ENCODE peak calls at places on chromosomes 4 and X, in four cellular contexts. W, T, F and Z are unnamed samples.
A peak's percentile ranks its signal among the peaks of the same experiment; 100 is the strongest.

GRCh38 chr4:114263233-114263632 is 283.8 kb upstream of the ARSJ start:
- DNase-seq in T (peak; percentile 4), W (no peak), F (no peak), Z (no peak)

GRCh38 chrX:40755291-40756249 is 20.2 kb upstream of the MED14 start:
- DNase-seq in F (no peak), T (no peak), W (no peak), Z (no peak)

GRCh38 chrX:141759238-141759637 is 60.7 kb upstream of the SPANXD start:
- DNase-seq in T (no peak), W (no peak), F (no peak), Z (no peak)

GRCh38 chr4:112855058-112855457 is 194.4 kb upstream of the ANK2 start:
- DNase-seq in F (no peak), W (no peak), T (no peak), Z (no peak)

GRCh38 chr4:76585897-76586360 is 150.9 kb downstream of the SHROOM3 start:
- DNase-seq in W (peak; percentile 92), T (no peak), F (peak; percentile 95), Z (peak; percentile 87)

GRCh38 chrX:110087485-110088356 is 84.8 kb downstream of the TMEM164 start:
- DNase-seq in F (no peak), W (no peak), T (peak; percentile 80), Z (no peak)

GRCh38 chr4:40255722-40256281 is 59.0 kb downstream of the RHOH start:
- DNase-seq in T (peak; percentile 89), W (no peak), F (no peak), Z (no peak)

GRCh38 chr4:128384091-128384520 is 96.5 kb upstream of the PGRMC2 start:
- DNase-seq in T (peak; percentile 69), F (no peak), W (no peak), Z (no peak)

GRCh38 chr4:169716677-169717076 is 41.1 kb downstream of the HPF1 start:
- DNase-seq in T (no peak), F (no peak), W (no peak), Z (no peak)

GRCh38 chrX:148035371-148035770 is 54.2 kb downstream of the FMR1NB start:
- DNase-seq in W (no peak), T (no peak), F (no peak), Z (no peak)

GRCh38 chr4:3290476-3290875 is 2.3 kb upstream of the RGS12 start:
- DNase-seq in F (peak; percentile 48), W (no peak), T (no peak), Z (no peak)

GRCh38 chr4:183876268-183876934 is 28.7 kb upstream of the STOX2 start:
- DNase-seq in T (peak; percentile 23), F (peak; percentile 66), W (peak; percentile 88), Z (no peak)

GRCh38 chr4:66275381-66276060 is 605.2 kb upstream of the EPHA5 start:
- DNase-seq in T (peak; percentile 17), F (no peak), W (no peak), Z (no peak)

GRCh38 chrX:34877451-34877850 is 65.1 kb upstream of the FAM47B start:
- DNase-seq in W (no peak), F (no peak), T (no peak), Z (no peak)

GRCh38 chrX:153342762-153343558 is 9.0 kb downstream of the ZNF275 start:
- DNase-seq in F (no peak), T (no peak), W (no peak), Z (no peak)

GRCh38 chr4:174553828-174554227 is 31.5 kb upstream of the HPGD start:
- DNase-seq in F (no peak), T (peak; percentile 61), W (no peak), Z (no peak)

GRCh38 chrX:76428243-76429130 is 977 bp downstream of the MAGEE1 start:
- DNase-seq in W (peak; percentile 43), F (peak; percentile 33), T (no peak), Z (peak; percentile 95)

GRCh38 chr4:31793907-31794306 is 1073.7 kb downstream of the PCDH7 start:
- DNase-seq in T (no peak), F (no peak), W (no peak), Z (no peak)

GRCh38 chr4:152535236-152535902 is 523 bp downstream of the FBXW7 start:
- DNase-seq in W (peak; percentile 53), T (no peak), F (peak; percentile 63), Z (no peak)

GRCh38 chr4:113998531-113998930 is 19.1 kb upstream of the ARSJ start:
- DNase-seq in T (no peak), W (no peak), F (no peak), Z (no peak)

GRCh38 chr4:129043523-129043922 is 49.8 kb downstream of the SCLT1 start:
- DNase-seq in T (peak; percentile 7), F (no peak), W (no peak), Z (no peak)

GRCh38 chr4:56086561-56086960 is 137.8 kb downstream of the CEP135 start:
- DNase-seq in F (peak; percentile 32), T (no peak), W (no peak), Z (no peak)

GRCh38 chrX:49163555-49164419 is 1.2 kb downstream of the MAGIX start:
- DNase-seq in F (peak; percentile 91), T (no peak), W (peak; percentile 91), Z (no peak)

DNA sequence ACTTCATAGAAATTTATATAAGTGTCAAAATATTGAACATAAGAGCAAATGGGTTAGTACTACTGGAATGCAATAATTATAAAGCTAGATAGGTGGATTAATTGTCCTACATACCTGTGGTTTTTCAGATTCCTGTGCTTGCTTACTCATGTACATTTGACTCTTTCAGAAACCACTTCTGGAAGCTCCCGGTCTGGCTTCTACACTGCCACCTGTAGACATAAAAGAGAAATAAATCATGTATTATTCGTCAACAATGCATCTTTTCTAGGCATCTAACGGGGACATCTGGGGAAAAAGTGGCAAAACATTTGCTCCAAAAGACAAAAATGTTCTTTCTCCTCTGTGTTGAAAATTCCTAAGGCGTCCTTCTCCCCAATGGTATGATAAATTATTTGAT is 648.6 kb upstream of the DIPK2B start:
- DNase-seq in F (no peak), T (peak; percentile 70), W (no peak), Z (no peak)
- TF ChIP-seq CTCF in F (no peak), T (peak; percentile 48), W (peak; percentile 23), Z (peak; percentile 78)

GRCh38 chr4:111798840-111799239 is 346.4 kb upstream of the FAM241A start:
- DNase-seq in T (no peak), F (no peak), W (no peak), Z (no peak)
- TF ChIP-seq CTCF in T (no peak), F (no peak), W (no peak), Z (peak; percentile 64)

GRCh38 chr4:157804169-157804543 is 368.7 kb downstream of the GASK1B start:
- DNase-seq in T (no peak), W (no peak), F (no peak), Z (no peak)

GRCh38 chr4:157806176-157806575 is 366.6 kb downstream of the GASK1B start:
- DNase-seq in T (no peak), F (no peak), W (no peak), Z (no peak)

GRCh38 chr4:157808796-157809408 is 363.9 kb downstream of the GASK1B start:
- DNase-seq in F (no peak), W (no peak), T (no peak), Z (no peak)

GRCh38 chr4:157803441-157804168 is 369.2 kb downstream of the GASK1B start:
- DNase-seq in F (no peak), T (no peak), W (no peak), Z (no peak)

DNA sequence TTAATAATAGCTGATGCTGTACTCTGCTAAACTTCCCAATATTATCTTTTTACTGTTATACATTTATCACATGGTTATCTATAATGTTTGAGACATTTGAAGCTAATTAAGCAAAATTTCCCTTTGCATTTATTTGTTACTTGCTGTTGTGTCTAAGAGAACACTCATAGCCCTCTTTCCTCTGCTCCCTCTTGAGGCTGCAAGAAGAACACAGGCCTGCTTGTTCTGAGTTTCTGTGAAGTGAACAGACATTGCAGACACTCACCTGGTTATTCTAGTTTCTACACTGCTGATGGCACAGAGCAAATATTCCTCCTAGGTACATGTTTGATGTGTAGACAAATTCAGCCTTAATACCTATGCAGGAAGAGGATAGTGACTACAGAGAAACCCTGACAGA is 367.8 kb downstream of the GASK1B start:
- DNase-seq in W (no peak), F (no peak), T (no peak), Z (no peak)
- TF ChIP-seq CTCF in W (no peak), F (no peak), T (peak; percentile 11), Z (peak; percentile 64)

GRCh38 chr4:87035881-87036509 is 101.2 kb downstream of the AFF1 start:
- DNase-seq in T (no peak), F (no peak), W (no peak), Z (no peak)
- TF ChIP-seq CTCF in T (no peak), F (no peak), W (no peak), Z (no peak)

GRCh38 chr4:12884846-12885796 is 599.0 kb downstream of the RAB28 start:
- DNase-seq in T (no peak), F (no peak), W (no peak), Z (no peak)

GRCh38 chr4:12880844-12881243 is 603.3 kb downstream of the RAB28 start:
- DNase-seq in W (no peak), T (no peak), F (no peak), Z (no peak)

GRCh38 chr4:12879500-12879899 is 604.6 kb downstream of the RAB28 start:
- DNase-seq in T (no peak), F (no peak), W (no peak), Z (no peak)

DNA sequence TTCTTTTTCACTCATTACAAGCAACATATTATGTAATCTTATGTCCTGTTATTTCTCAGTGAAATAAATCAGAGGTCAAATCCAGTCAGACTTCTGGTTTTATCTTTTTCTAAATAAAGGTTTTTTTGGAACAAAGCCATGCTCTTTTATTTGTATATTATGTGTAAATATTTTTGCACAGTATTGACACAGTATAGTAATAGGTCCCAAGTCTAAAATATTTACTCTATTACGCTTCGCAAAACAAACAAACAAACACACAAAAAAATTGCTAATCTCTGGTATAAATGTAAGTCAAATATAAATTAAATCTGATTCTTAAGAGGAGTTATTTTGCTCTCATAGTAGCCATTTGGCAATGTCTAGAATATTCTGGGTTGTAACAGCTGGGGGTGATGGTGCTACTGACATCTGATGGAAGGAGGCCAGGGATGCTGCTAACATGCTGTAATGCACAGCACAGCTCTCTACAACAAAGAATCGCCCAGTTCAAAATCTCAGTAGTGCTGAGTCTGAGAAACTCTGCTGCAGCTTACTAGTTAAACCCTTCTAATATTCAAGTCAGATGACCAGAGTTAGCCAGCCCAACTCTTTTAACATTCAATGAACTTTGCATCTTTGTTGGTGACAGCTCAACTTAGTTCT is 602.1 kb downstream of the RAB28 start:
- DNase-seq in T (no peak), F (no peak), W (no peak), Z (no peak)
- TF ChIP-seq CTCF in T (no peak), F (no peak), W (no peak), Z (no peak)